ENCODE peak calls at places on chromosomes 11 and 22, in five cellular contexts. One of them, this sample, is unnamed.

GRCh38 chr11:6576471-6577373 is 26.7 kb downstream of the RRP8 start:
- DNase-seq in ovary: peak; percentile 61
- DNase-seq in stomach: no peak
- DNase-seq in sigmoid colon: peak; percentile 83
- DNase-seq in A549: no peak
- DNase-seq in this sample: no peak

GRCh38 chr22:30829901-30830550 is 135.4 kb downstream of the OSBP2 start:
- DNase-seq in ovary: no peak
- DNase-seq in stomach: peak; percentile 19
- DNase-seq in sigmoid colon: no peak
- DNase-seq in A549: peak; percentile 97
- DNase-seq in this sample: no peak

GRCh38 chr11:109298865-109299264 is 123.1 kb upstream of the C11orf87 start:
- DNase-seq in ovary: no peak
- DNase-seq in stomach: no peak
- DNase-seq in sigmoid colon: no peak
- DNase-seq in A549: no peak
- DNase-seq in this sample: no peak

GRCh38 chr22:29816539-29816938 is 21.5 kb downstream of the ASCC2 start:
- DNase-seq in ovary: no peak
- DNase-seq in stomach: no peak
- DNase-seq in sigmoid colon: no peak
- DNase-seq in A549: no peak
- DNase-seq in this sample: no peak

GRCh38 chr11:94550513-94550912 is 6.8 kb downstream of the FUT4 start:
- DNase-seq in ovary: no peak
- DNase-seq in stomach: no peak
- DNase-seq in sigmoid colon: no peak
- DNase-seq in A549: no peak
- DNase-seq in this sample: no peak

GRCh38 chr11:2888266-2888968 is 2.8 kb upstream of the CDKN1C start:
- DNase-seq in ovary: peak; percentile 94
- DNase-seq in stomach: peak; percentile 96
- DNase-seq in sigmoid colon: peak; percentile 96
- DNase-seq in A549: peak; percentile 85
- DNase-seq in this sample: peak; percentile 92

GRCh38 chr11:118002541-118003019 is 16.4 kb downstream of the IL10RA start:
- DNase-seq in ovary: peak; percentile 57
- DNase-seq in stomach: no peak
- DNase-seq in sigmoid colon: peak; percentile 91
- DNase-seq in A549: no peak
- DNase-seq in this sample: no peak

GRCh38 chr22:50269573-50270301 is 443 bp downstream of the MAPK11 start:
- DNase-seq in ovary: peak; percentile 68
- DNase-seq in stomach: no peak
- DNase-seq in sigmoid colon: no peak
- DNase-seq in A549: no peak
- DNase-seq in this sample: no peak

GRCh38 chr22:49688516-49689254 is 139.0 kb downstream of the BRD1 start:
- DNase-seq in ovary: no peak
- DNase-seq in stomach: no peak
- DNase-seq in sigmoid colon: no peak
- DNase-seq in A549: no peak
- DNase-seq in this sample: no peak

GRCh38 chr11:44729718-44730117 is 3.0 kb downstream of the TSPAN18 start:
- DNase-seq in ovary: no peak
- DNase-seq in stomach: no peak
- DNase-seq in sigmoid colon: no peak
- DNase-seq in A549: no peak
- DNase-seq in this sample: no peak

GRCh38 chr11:111000400-111001090 is 245.0 kb upstream of the POU2AF2 start:
- DNase-seq in ovary: no peak
- DNase-seq in stomach: no peak
- DNase-seq in sigmoid colon: no peak
- DNase-seq in A549: no peak
- DNase-seq in this sample: no peak

GRCh38 chr11:122853261-122853660 is 15.0 kb downstream of the CRTAM start:
- DNase-seq in ovary: no peak
- DNase-seq in stomach: no peak
- DNase-seq in sigmoid colon: no peak
- DNase-seq in A549: no peak
- DNase-seq in this sample: no peak

GRCh38 chr11:72013765-72014711 is 15.3 kb downstream of the IL18BP start:
- DNase-seq in ovary: no peak
- DNase-seq in stomach: no peak
- DNase-seq in sigmoid colon: no peak
- DNase-seq in A549: no peak
- DNase-seq in this sample: no peak
- TF ChIP-seq POLR2A in ovary: no peak
- TF ChIP-seq POLR2A in stomach: no peak
- TF ChIP-seq POLR2A in sigmoid colon: no peak
- TF ChIP-seq POLR2A in A549: no peak
- TF ChIP-seq POLR2A in this sample: no peak

GRCh38 chr11:32893947-32894827 is 1.6 kb downstream of the QSER1 start:
- DNase-seq in ovary: peak; percentile 26
- DNase-seq in stomach: no peak
- DNase-seq in sigmoid colon: no peak
- DNase-seq in A549: peak; percentile 93
- DNase-seq in this sample: peak; percentile 16

GRCh38 chr11:32892355-32893090 is at the start of gene QSER1:
- DNase-seq in ovary: peak; percentile 78
- DNase-seq in stomach: peak; percentile 65
- DNase-seq in sigmoid colon: peak; percentile 87
- DNase-seq in A549: peak; percentile 78
- DNase-seq in this sample: peak; percentile 45

GRCh38 chr11:32893091-32893946 is 708 bp downstream of the QSER1 start:
- DNase-seq in ovary: peak; percentile 79
- DNase-seq in stomach: peak; percentile 43
- DNase-seq in sigmoid colon: peak; percentile 68
- DNase-seq in A549: peak; percentile 65
- DNase-seq in this sample: peak; percentile 7

GRCh38 chr11:32890843-32891656 is 1.6 kb upstream of the QSER1 start:
- DNase-seq in ovary: no peak
- DNase-seq in stomach: no peak
- DNase-seq in sigmoid colon: no peak
- DNase-seq in A549: no peak
- DNase-seq in this sample: no peak

GRCh38 chr11:32891657-32892354 is 805 bp upstream of the QSER1 start:
- DNase-seq in ovary: no peak
- DNase-seq in stomach: no peak
- DNase-seq in sigmoid colon: no peak
- DNase-seq in A549: no peak
- DNase-seq in this sample: no peak
- TF ChIP-seq EP300 in ovary: no peak
- TF ChIP-seq EP300 in stomach: no peak
- TF ChIP-seq EP300 in sigmoid colon: no peak
- TF ChIP-seq EP300 in A549: no peak
- TF ChIP-seq EP300 in this sample: no peak

DNA sequence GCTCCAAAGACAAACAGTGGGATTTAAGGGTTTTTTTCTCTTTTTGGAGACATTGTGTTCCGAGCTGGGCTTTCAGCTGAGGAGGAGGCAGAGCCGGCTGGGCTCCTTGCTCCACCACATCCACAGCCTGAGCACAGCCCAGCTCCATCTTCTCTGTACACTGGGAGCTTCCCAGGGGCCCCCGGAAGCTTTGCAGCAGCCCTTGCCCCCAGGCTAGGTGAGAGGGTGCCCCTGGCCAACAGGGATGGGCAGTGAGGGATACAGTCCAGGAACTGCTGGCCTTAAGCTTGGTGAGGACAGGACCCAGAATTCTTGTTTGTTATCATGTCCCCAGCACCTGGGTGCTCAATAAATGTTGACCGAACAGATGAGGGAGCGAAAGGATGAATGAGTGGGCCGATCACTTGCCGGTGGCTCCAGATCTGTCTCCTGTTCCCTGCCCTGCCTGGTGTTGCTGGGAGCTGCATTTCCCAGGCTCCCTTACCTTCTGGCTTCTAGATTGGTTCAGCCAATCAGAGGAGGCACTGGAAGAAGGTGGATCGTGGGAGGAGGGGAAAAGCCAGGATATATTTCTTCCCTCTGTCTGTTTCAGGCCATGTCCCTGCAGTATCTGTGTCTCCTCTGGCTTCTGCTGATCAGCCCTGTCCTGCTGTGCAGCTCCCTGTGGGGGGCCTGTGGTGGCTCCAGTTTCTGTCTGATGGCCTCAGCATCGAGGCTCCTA is 26.5 kb upstream of the NECTIN1 start:
- DNase-seq in ovary: no peak
- DNase-seq in stomach: no peak
- DNase-seq in sigmoid colon: no peak
- DNase-seq in A549: no peak
- DNase-seq in this sample: no peak
- TF ChIP-seq POLR2A in ovary: no peak
- TF ChIP-seq POLR2A in stomach: no peak
- TF ChIP-seq POLR2A in sigmoid colon: no peak
- TF ChIP-seq POLR2A in A549: no peak
- TF ChIP-seq POLR2A in this sample: no peak

DNA sequence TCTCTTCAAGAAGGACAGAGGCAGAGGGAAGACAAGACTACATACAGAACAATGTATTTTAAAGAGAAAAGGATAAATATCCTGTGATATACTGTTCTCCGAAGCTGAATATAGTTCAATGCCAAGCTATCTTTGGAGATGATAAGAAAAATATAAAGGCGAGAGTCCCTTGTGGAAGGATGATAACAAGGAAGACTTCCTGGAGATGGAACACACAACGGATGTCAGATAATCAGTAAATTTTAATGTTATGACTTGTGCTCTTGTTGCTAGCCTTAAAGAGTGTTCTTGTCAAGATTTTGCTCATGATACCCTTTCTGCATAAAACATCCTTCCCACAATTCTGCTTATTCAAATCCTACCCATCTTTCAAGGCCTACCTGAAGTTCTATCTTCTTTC is 6.8 kb upstream of the CTR9 start:
- DNase-seq in ovary: no peak
- DNase-seq in stomach: no peak
- DNase-seq in sigmoid colon: no peak
- DNase-seq in A549: no peak
- DNase-seq in this sample: no peak
- TF ChIP-seq EP300 in ovary: no peak
- TF ChIP-seq EP300 in stomach: no peak
- TF ChIP-seq EP300 in sigmoid colon: no peak
- TF ChIP-seq EP300 in A549: no peak
- TF ChIP-seq EP300 in this sample: no peak

DNA sequence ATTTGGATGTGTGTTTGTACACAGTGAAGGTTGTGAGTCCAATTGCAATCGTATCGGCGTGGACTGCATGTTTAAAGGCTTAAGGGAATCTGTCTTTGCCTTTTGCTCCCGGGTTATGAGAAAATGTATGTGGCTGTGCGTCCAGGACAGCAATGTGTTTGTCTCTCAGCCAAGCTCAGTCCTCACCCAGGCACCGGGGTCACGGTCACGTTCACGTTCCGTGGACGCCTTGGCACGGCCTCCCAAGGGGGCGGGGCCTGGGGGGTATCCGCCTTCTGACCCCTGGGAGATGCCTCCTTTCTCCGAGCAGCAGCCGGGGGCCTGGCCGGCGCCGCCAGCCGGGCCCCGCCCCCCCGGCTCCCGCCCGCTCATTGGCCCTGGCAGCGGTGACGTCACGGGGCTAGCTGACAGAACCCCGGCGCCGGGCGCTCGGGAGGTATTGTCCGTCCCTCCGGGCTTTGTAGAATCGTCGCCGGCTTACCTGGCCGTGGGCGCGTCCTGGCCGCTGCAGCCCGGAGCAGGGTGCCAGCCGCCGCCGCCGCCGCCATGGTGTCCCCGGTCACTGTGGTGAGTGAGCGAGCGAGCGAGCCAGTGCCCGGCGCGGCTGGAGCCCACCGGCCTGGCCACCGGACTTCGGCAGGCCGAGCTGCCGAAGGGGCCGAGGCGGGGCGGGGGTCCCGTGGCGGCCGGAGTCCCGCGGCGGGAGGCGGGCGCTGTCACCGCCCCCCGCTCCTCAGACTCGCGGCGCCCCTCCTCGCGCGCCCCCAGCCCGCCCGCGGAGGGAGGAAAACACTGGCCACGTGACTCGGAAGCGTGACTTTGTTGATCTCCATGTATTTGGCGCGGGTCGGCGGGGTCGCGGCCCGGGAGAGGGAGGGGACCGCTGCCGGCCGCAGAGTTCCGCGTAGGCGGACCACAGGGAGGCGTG is at the start of gene TMEM86A:
- DNase-seq in ovary: peak; percentile 97
- DNase-seq in stomach: peak; percentile 97
- DNase-seq in sigmoid colon: peak; percentile 97
- DNase-seq in A549: peak; percentile 67
- DNase-seq in this sample: peak; percentile 93
- TF ChIP-seq POLR2A in ovary: peak; percentile 95
- TF ChIP-seq POLR2A in stomach: no peak
- TF ChIP-seq POLR2A in sigmoid colon: peak; percentile 43
- TF ChIP-seq POLR2A in A549: no peak
- TF ChIP-seq POLR2A in this sample: peak; percentile 80

GRCh38 chr22:17842386-17842785 is 68.1 kb upstream of the BID start:
- DNase-seq in ovary: peak; percentile 84
- DNase-seq in stomach: peak; percentile 49
- DNase-seq in sigmoid colon: peak; percentile 76
- DNase-seq in A549: no peak
- DNase-seq in this sample: no peak
- TF ChIP-seq EP300 in ovary: no peak
- TF ChIP-seq EP300 in stomach: no peak
- TF ChIP-seq EP300 in sigmoid colon: no peak
- TF ChIP-seq EP300 in A549: no peak
- TF ChIP-seq EP300 in this sample: no peak

GRCh38 chr11:61814958-61815789 is 1.6 kb downstream of the FADS1 start:
- DNase-seq in ovary: peak; percentile 98
- DNase-seq in stomach: peak; percentile 94
- DNase-seq in sigmoid colon: peak; percentile 98
- DNase-seq in A549: peak; percentile 99
- DNase-seq in this sample: peak; percentile 92
- TF ChIP-seq POLR2A in ovary: peak; percentile 99
- TF ChIP-seq POLR2A in stomach: peak; percentile 93
- TF ChIP-seq POLR2A in sigmoid colon: peak; percentile 87
- TF ChIP-seq POLR2A in A549: peak; percentile 93
- TF ChIP-seq POLR2A in this sample: peak; percentile 99